ENCODE peak calls at places on chromosomes 6 and 20, in ten cellular contexts. M is GM18507, B is HS-5, Q is foreskin fibroblast, O is NCI-H1092 treated with DMSO at 0.1 percent for 48 hours, V is epithelial cell of esophagus, N is iPS-NIHi11, G is EL, T is nephron progenitor cell, R is spleen. Z is an unnamed sample.

GRCh38 chr20:36794116-36794474 is 20.5 kb upstream of the DSN1 start:
- DNase-seq in M (no peak), B (no peak), Q (no peak), O (no peak), V (no peak), N (no peak), G (no peak), T (no peak), R (no peak), Z (no peak)

GRCh38 chr6:128498244-128498643 is 22.2 kb downstream of the PTPRK start:
- DNase-seq in M (no peak), B (no peak), Q (no peak), O (no peak), V (no peak), N (no peak), G (no peak), T (no peak), R (no peak), Z (no peak)

GRCh38 chr6:154950979-154951378 is 44.1 kb upstream of the TIAM2 start:
- DNase-seq in M (no peak), B (no peak), Q (no peak), O (no peak), V (no peak), N (no peak), G (no peak), T (no peak), R (no peak), Z (no peak)

GRCh38 chr6:4797590-4797989 is 21.4 kb downstream of the CDYL start:
- DNase-seq in M (no peak), B (no peak), Q (no peak), O (no peak), V (peak; percentile 23), N (no peak), G (no peak), T (no peak), R (no peak), Z (no peak)

GRCh38 chr6:42059743-42060142 is 9.4 kb downstream of the TAF8 start:
- DNase-seq in M (no peak), B (no peak), Q (no peak), O (no peak), V (no peak), N (no peak), G (no peak), T (no peak), R (no peak), Z (no peak)

GRCh38 chr20:540391-541201 is 3.0 kb downstream of the CSNK2A1 start:
- DNase-seq in M (no peak), B (no peak), Q (no peak), O (no peak), V (no peak), N (no peak), G (no peak), T (no peak), R (no peak), Z (no peak)

GRCh38 chr6:168133186-168133585 is 54.2 kb upstream of the FRMD1 start:
- DNase-seq in M (no peak), B (no peak), Q (peak; percentile 73), O (no peak), V (no peak), N (peak; percentile 44), G (peak; percentile 62), T (no peak), R (no peak), Z (no peak)

GRCh38 chr6:143963158-143963919 is 44.7 kb downstream of the PLAGL1 start:
- DNase-seq in M (no peak), B (no peak), Q (no peak), O (no peak), V (no peak), N (no peak), G (no peak), T (no peak), R (no peak), Z (no peak)

GRCh38 chr20:48787861-48788375 is 39.9 kb downstream of the PREX1 start:
- DNase-seq in M (no peak), B (peak; percentile 92), Q (peak; percentile 85), O (no peak), V (peak; percentile 10), N (no peak), G (peak; percentile 83), T (no peak), R (peak; percentile 42), Z (no peak)

GRCh38 chr20:25486377-25486776 is 78.9 kb downstream of the GINS1 start:
- DNase-seq in M (no peak), B (no peak), Q (peak; percentile 54), O (no peak), V (no peak), N (no peak), G (no peak), T (no peak), R (no peak), Z (no peak)

GRCh38 chr6:157223021-157223430 is 100.3 kb downstream of the TMEM242 start:
- DNase-seq in M (no peak), B (no peak), Q (no peak), O (no peak), V (no peak), N (no peak), G (peak; percentile 40), T (no peak), R (peak; percentile 79), Z (no peak)

GRCh38 chr6:141610741-141611140 is 522.0 kb upstream of the GJE1 start:
- DNase-seq in M (no peak), B (no peak), Q (peak; percentile 45), O (no peak), V (peak; percentile 59), N (peak; percentile 18), G (peak; percentile 15), T (no peak), R (no peak), Z (no peak)

GRCh38 chr20:57589123-57589727 is 28.3 kb downstream of the PCK1 start:
- DNase-seq in M (no peak), B (no peak), Q (no peak), O (no peak), V (no peak), N (no peak), G (no peak), T (no peak), R (peak; percentile 61), Z (no peak)

GRCh38 chr20:62876826-62877728 is 15.5 kb upstream of the TCFL5 start:
- DNase-seq in M (no peak), B (no peak), Q (peak; percentile 43), O (no peak), V (no peak), N (no peak), G (no peak), T (no peak), R (peak; percentile 87), Z (peak; percentile 41)

GRCh38 chr6:32668226-32668747 is 1.8 kb upstream of the HLA-DQB1 start:
- DNase-seq in M (peak; percentile 49), B (no peak), Q (no peak), O (no peak), V (peak; percentile 84), N (peak; percentile 20), G (no peak), T (no peak), R (peak; percentile 84), Z (peak; percentile 53)

GRCh38 chr6:51098801-51099200 is 280.1 kb downstream of the TFAP2B start:
- DNase-seq in M (no peak), B (peak; percentile 35), Q (no peak), O (no peak), V (peak; percentile 59), N (no peak), G (no peak), T (no peak), R (no peak), Z (no peak)

GRCh38 chr20:57620274-57620990 is at the start of gene ZBP1:
- DNase-seq in M (peak; percentile 65), B (no peak), Q (no peak), O (no peak), V (no peak), N (no peak), G (no peak), T (no peak), R (peak; percentile 92), Z (peak; percentile 84)

GRCh38 chr6:143634486-143634885 is 43.3 kb upstream of the PHACTR2 start:
- DNase-seq in M (no peak), B (peak; percentile 34), Q (peak; percentile 27), O (no peak), V (peak; percentile 90), N (no peak), G (peak; percentile 65), T (no peak), R (no peak), Z (no peak)

GRCh38 chr20:4633780-4634179 is 87.9 kb upstream of the PRND start:
- DNase-seq in M (no peak), B (peak; percentile 95), Q (peak; percentile 90), O (no peak), V (peak; percentile 80), N (no peak), G (peak; percentile 93), T (no peak), R (no peak), Z (no peak)

GRCh38 chr6:25042599-25042936 is 106.8 kb upstream of the RIPOR2 start:
- DNase-seq in M (no peak), B (no peak), Q (no peak), O (no peak), V (no peak), N (no peak), G (no peak), T (no peak), R (no peak), Z (no peak)

GRCh38 chr20:1005452-1006027 is 3.4 kb upstream of the RSPO4 start:
- DNase-seq in M (peak; percentile 14), B (peak; percentile 3), Q (peak; percentile 45), O (no peak), V (peak; percentile 75), N (peak; percentile 84), G (peak; percentile 15), T (peak; percentile 52), R (no peak), Z (peak; percentile 49)

GRCh38 chr6:66096679-66097078 is 389.7 kb upstream of the EYS start:
- DNase-seq in M (no peak), B (no peak), Q (no peak), O (no peak), V (no peak), N (no peak), G (no peak), T (no peak), R (no peak), Z (no peak)

GRCh38 chr6:137867685-137868509 is 838 bp downstream of the TNFAIP3 start:
- DNase-seq in M (no peak), B (no peak), Q (peak; percentile 49), O (no peak), V (peak; percentile 36), N (peak; percentile 18), G (peak; percentile 28), T (peak; percentile 42), R (peak; percentile 87), Z (peak; percentile 55)

GRCh38 chr20:34200020-34200419 is 41.2 kb upstream of the ASIP start:
- DNase-seq in M (no peak), B (no peak), Q (peak; percentile 7), O (no peak), V (no peak), N (no peak), G (no peak), T (no peak), R (no peak), Z (no peak)

GRCh38 chr20:3820048-3820900 is at the start of gene AP5S1:
- DNase-seq in M (peak; percentile 89), B (peak; percentile 91), Q (peak; percentile 98), O (peak; percentile 96), V (peak; percentile 97), N (peak; percentile 93), G (peak; percentile 96), T (peak; percentile 97), R (peak; percentile 99), Z (peak; percentile 97)

GRCh38 chr20:47258745-47259695 is 97.5 kb downstream of the ZMYND8 start:
- DNase-seq in M (peak; percentile 17), B (no peak), Q (peak; percentile 39), O (no peak), V (peak; percentile 78), N (peak; percentile 25), G (peak; percentile 53), T (no peak), R (no peak), Z (no peak)

GRCh38 chr6:66896415-66896814 is 1189.4 kb upstream of the EYS start:
- DNase-seq in M (no peak), B (peak; percentile 68), Q (no peak), O (no peak), V (peak; percentile 95), N (peak; percentile 11), G (no peak), T (no peak), R (no peak), Z (no peak)

GRCh38 chr20:50969416-50969815 is 10.8 kb downstream of the MOCS3 start:
- DNase-seq in M (no peak), B (no peak), Q (no peak), O (no peak), V (peak; percentile 22), N (no peak), G (no peak), T (no peak), R (no peak), Z (no peak)

Z was measured in left colon.